ENCODE peak calls at places on chromosomes 2 and 18, in six cellular contexts. Q is hepatic stellate cell; P is CD8-positive, alpha-beta T cell; R is cerebellum; H is NCI-H774; S is AML-193. K is an unnamed sample.

GRCh38 chr2:9613291-9613690 is 17.5 kb downstream of the YWHAQ start:
- DNase-seq in Q (peak), P (no peak), R (no peak), H (no peak), S (peak), K (no peak)

GRCh38 chr2:161243873-161244272 is 64.4 kb upstream of the PSMD14 start:
- DNase-seq in Q (no peak), P (no peak), R (no peak), H (no peak), S (no peak), K (no peak)

GRCh38 chr2:218401834-218402370 is 2.2 kb downstream of the CTDSP1 start:
- DNase-seq in Q (no peak), P (no peak), R (no peak), H (no peak), S (no peak), K (no peak)

GRCh38 chr2:9813312-9814128 is 29.8 kb upstream of the TAF1B start:
- DNase-seq in Q (peak), P (peak), R (peak), H (peak), S (peak), K (peak)

GRCh38 chr2:96899084-96899735 is 29.3 kb upstream of the SEMA4C start:
- DNase-seq in Q (no peak), P (no peak), R (no peak), H (no peak), S (no peak), K (no peak)

GRCh38 chr2:49616800-49617199 is 462.5 kb upstream of the FSHR start:
- DNase-seq in Q (no peak), P (no peak), R (peak), H (peak), S (peak), K (no peak)

GRCh38 chr2:83971547-83971946 is 487.5 kb downstream of the SUCLG1 start:
- DNase-seq in Q (no peak), P (no peak), R (no peak), H (no peak), S (no peak), K (no peak)

GRCh38 chr18:48992791-48993555 is 42.2 kb upstream of the SMAD7 start:
- DNase-seq in Q (no peak), P (no peak), R (no peak), H (no peak), S (peak), K (no peak)